ENCODE peak calls at places on chromosome 11, in eight cellular contexts. E, A, I, R, N, F, X and C are unnamed samples.
A peak's percentile ranks its signal among the peaks of the same experiment; 100 is the strongest.

GRCh38 chr11:68581439-68581838 is 102.9 kb upstream of the GAL start:
- DNase-seq in I (no peak), A (no peak), F (no peak), N (no peak), E (no peak), X (no peak), R (no peak), C (no peak)

GRCh38 chr11:123122341-123122740 is 60.4 kb upstream of the HSPA8 start:
- DNase-seq in R (no peak), E (no peak), A (peak; percentile 78), F (no peak), I (peak; percentile 84), N (no peak), X (peak; percentile 68), C (no peak)

GRCh38 chr11:808427-809286 is 1.1 kb upstream of the RPLP2 start:
- DNase-seq in F (no peak), R (no peak), I (no peak), N (no peak), A (no peak), X (peak; percentile 62), E (peak; percentile 46), C (peak; percentile 78)

GRCh38 chr11:30091728-30092127 is 74.9 kb upstream of the KCNA4 start:
- DNase-seq in E (no peak), F (no peak), R (no peak), N (no peak), A (no peak), X (no peak), I (no peak), C (no peak)

GRCh38 chr11:102243399-102243884 is 73.8 kb upstream of the BIRC3 start:
- DNase-seq in R (no peak), X (no peak), F (no peak), A (no peak), I (no peak), E (no peak), N (no peak), C (no peak)

GRCh38 chr11:27473017-27473406 is 422 bp upstream of the LGR4 start:
- DNase-seq in X (peak; percentile 55), F (no peak), I (no peak), A (no peak), R (no peak), E (no peak), N (no peak), C (no peak)

GRCh38 chr11:62889484-62890437 is 9.1 kb downstream of the SLC3A2 start:
- DNase-seq in F (no peak), I (peak; percentile 54), X (peak; percentile 58), R (no peak), E (peak; percentile 46), A (peak; percentile 23), N (no peak), C (peak; percentile 50)

GRCh38 chr11:1195690-1196515 is 27.0 kb upstream of the MUC5B start:
- DNase-seq in N (no peak), I (no peak), A (no peak), F (no peak), E (no peak), X (no peak), R (no peak), C (no peak)

GRCh38 chr11:8091671-8092070 is 10.7 kb downstream of the TUB start:
- DNase-seq in X (no peak), A (no peak), R (no peak), F (no peak), N (no peak), E (no peak), I (no peak), C (no peak)

GRCh38 chr11:15603208-15603607 is 488.5 kb downstream of the INSC start:
- DNase-seq in E (no peak), I (no peak), N (no peak), A (no peak), R (no peak), F (no peak), X (no peak), C (no peak)

GRCh38 chr11:130325691-130326090 is 11.0 kb upstream of the ZBTB44 start:
- DNase-seq in X (no peak), I (no peak), R (no peak), N (no peak), E (no peak), F (no peak), A (no peak), C (no peak)

GRCh38 chr11:130322126-130322525 is 7.4 kb upstream of the ZBTB44 start:
- DNase-seq in N (no peak), X (no peak), F (no peak), E (no peak), A (no peak), R (no peak), I (no peak), C (no peak)

GRCh38 chr11:130327716-130328115 is 13.0 kb upstream of the ZBTB44 start:
- DNase-seq in N (no peak), E (no peak), I (no peak), A (no peak), R (no peak), F (no peak), X (no peak), C (no peak)

GRCh38 chr11:130328420-130328819 is 13.7 kb upstream of the ZBTB44 start:
- DNase-seq in F (no peak), X (no peak), E (no peak), N (no peak), I (no peak), A (no peak), R (no peak), C (no peak)

DNA sequence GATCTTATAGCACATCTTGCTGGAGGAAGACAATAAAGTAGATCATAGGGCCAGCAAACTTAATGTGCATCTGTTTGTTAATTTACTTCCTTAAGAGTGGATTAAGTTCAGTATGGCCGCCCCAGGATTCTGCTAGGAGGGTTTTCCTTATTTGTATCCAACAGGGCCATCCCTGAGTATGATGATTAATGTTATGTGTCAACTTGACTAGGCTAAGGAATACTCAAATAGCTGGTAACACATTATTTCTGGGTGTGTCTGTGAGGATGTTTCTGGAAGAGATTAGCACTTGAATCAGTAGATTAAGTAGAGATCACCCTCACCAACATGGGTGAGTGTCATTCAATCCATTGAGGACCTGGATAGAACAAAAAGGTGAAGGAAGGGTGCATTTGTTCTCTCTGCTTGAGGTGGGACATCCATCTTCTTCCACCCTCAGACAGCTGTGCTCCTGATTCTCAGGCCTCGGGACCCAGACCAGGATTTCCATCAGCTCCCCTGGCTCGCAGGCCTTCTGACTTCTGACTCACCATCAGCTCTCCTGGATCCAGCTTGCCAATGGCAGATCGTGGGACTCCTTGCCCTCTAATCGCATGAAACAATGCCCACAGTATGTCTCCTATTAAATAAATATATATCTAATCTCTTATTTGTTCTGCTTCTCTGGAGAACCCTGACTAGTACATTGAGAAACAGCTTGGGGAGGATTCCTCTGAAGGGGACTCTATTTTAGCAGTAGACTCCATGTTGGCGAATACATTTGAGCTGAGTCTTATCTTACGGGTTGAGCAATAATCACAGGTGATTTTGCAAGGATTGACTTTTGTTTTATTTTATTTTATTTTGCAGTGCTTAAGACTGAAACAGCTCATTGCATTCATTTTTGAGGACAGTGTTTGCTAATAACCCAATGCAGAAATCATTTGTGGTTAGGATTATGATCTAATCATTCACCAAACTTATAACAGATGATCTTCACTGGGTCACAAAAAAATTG is 9.0 kb upstream of the ZBTB44 start:
- DNase-seq in I (peak; percentile 35), N (no peak), X (peak; percentile 13), F (no peak), E (no peak), A (peak; percentile 29), R (no peak), C (no peak)
- H2AFZ ChIP-seq in I (no peak overlapping the region), N (no peak overlapping the region), X (no peak overlapping the region), F (no peak overlapping the region), E (no peak overlapping the region), A (no peak overlapping the region), R (no peak overlapping the region), C (no peak overlapping the region)

DNA sequence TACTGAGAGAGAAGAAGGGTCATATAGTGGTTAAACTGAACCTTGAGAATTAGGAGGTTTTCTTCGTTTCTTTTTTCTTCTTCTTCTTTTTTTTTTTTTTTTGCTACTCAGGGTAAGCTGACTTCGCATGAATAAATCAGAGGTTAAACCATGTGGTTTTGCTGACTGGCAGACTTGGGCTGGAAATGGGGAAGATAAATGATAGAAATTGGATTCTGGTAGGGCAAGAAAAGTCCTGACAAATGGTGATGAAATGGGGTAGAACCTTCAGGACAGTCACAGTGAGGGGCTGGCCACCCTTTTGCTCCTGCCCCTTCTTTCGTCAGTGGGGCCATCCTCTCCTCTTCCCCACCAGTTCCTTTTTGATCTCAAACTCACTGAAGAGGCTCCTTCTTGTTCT is 1.6 kb upstream of the SWAP70 start:
- DNase-seq in E (no peak), X (peak; percentile 18), I (no peak), F (no peak), R (no peak), A (no peak), N (no peak), C (no peak)
- H3K4me2 ChIP-seq in E (no peak overlapping the region), X (no peak overlapping the region), I (no peak overlapping the region), F (no peak overlapping the region), R (no peak overlapping the region), A (no peak overlapping the region), N (no peak overlapping the region), C (peak overlapping the region; percentile 79)

DNA sequence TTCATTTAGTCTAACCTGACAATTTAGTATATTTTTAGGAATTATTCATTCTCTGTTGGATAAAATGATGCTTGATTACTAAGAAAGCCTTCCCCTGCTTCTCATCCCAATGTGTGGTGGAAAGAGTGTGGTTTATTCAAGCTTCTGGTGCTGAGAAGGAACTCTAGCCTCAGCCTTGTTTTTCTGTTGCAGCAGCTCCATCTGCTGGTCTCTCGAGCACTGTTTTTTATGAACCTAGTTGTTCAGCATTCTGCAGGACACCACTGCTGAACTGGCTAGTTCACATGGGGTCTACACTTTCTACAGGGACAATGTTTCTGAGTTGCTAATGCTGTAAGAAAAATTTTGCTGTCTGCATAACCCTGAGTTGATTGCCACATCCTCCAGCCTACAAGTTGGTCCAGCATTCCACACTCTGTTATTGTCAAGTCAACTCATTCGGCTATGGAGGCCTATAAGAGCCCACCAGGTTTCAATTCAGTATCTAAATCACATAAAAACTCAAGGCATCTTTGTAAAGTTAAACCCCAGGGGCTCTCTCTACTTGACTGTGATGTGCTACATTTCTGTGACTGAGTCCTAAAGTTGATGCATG is 14.3 kb downstream of the OR2AG2 start:
- DNase-seq in E (peak; percentile 74), F (peak; percentile 9), N (peak; percentile 43), I (peak; percentile 67), X (peak; percentile 52), R (peak; percentile 32), A (peak; percentile 59), C (peak; percentile 78)
- H3K4me1 ChIP-seq in E (no peaks in the 10 kb centered on the region), F (no peaks in the 10 kb centered on the region), N (no peaks in the 10 kb centered on the region), I (no peaks in the 10 kb centered on the region), X (no peaks in the 10 kb centered on the region), R (no peaks in the 10 kb centered on the region), A (no peaks in the 10 kb centered on the region), C (no peaks in the 10 kb centered on the region)

GRCh38 chr11:134071306-134071705 is 2.4 kb downstream of the JAM3 start:
- DNase-seq in A (no peak), X (no peak), N (no peak), I (no peak), F (no peak), E (no peak), R (no peak), C (no peak)

GRCh38 chr11:134069996-134070845 is 1.3 kb downstream of the JAM3 start:
- DNase-seq in I (no peak), F (no peak), X (no peak), A (no peak), E (no peak), R (no peak), N (no peak), C (no peak)

GRCh38 chr11:134068829-134069425 is at the start of gene JAM3:
- DNase-seq in N (peak; percentile 92), R (no peak), I (peak; percentile 92), X (peak; percentile 95), E (peak; percentile 97), A (peak; percentile 90), F (no peak), C (peak; percentile 92)

GRCh38 chr11:134067486-134067885 is 1.4 kb upstream of the JAM3 start:
- DNase-seq in I (no peak), F (no peak), N (no peak), E (no peak), A (no peak), X (no peak), R (no peak), C (no peak)

GRCh38 chr11:134069426-134069921 is 602 bp downstream of the JAM3 start:
- DNase-seq in E (no peak), R (no peak), X (no peak), I (no peak), N (no peak), F (no peak), A (peak; percentile 31), C (no peak)
- H2AFZ ChIP-seq in E (peak overlapping the region; percentile 97), R (no peak overlapping the region), X (peak overlapping the region; percentile 62), I (peak overlapping the region; percentile 36), N (peak overlapping the region; percentile 96), F (no peak overlapping the region), A (peak overlapping the region; percentile 100), C (no peak overlapping the region)